ENCODE peak calls at places on chromosomes 6 and 20, in eight cellular contexts. O, L, X, N, Y, J, H and G are unnamed samples. For H3K4me1, the result is how much of the 10 kb centered on the place peaks cover.

GRCh38 chr6:104855507-104855906 is 4.2 kb downstream of the HACE1 start:
- DNase-seq in O (no peak), L (no peak), X (no peak), N (no peak), Y (no peak), J (no peak), H (no peak), G (no peak)

GRCh38 chr6:157145656-157146285 is 177.5 kb downstream of the TMEM242 start:
- DNase-seq in O (no peak), L (no peak), X (no peak), N (no peak), Y (no peak), J (no peak), H (no peak), G (no peak)

GRCh38 chr6:82017316-82017715 is 230.2 kb downstream of the IBTK start:
- DNase-seq in O (peak), L (no peak), X (peak), N (peak), Y (no peak), J (peak), H (no peak), G (no peak)

GRCh38 chr6:37029249-37029959 is 23.9 kb downstream of the FGD2 start:
- DNase-seq in O (peak), L (peak), X (peak), N (peak), Y (peak), J (peak), H (peak), G (no peak)

GRCh38 chr6:144006731-144007454 is 1.2 kb downstream of the PLAGL1 start:
- DNase-seq in O (peak), L (peak), X (no peak), N (peak), Y (peak), J (peak), H (no peak), G (no peak)

GRCh38 chr20:51442602-51443001 is 99.9 kb downstream of the NFATC2 start:
- DNase-seq in O (no peak), L (no peak), X (no peak), N (no peak), Y (no peak), J (no peak), H (no peak), G (no peak)

GRCh38 chr6:56961151-56961550 is 6.2 kb downstream of the BEND6 start:
- DNase-seq in O (no peak), L (no peak), X (no peak), N (no peak), Y (no peak), J (no peak), H (no peak), G (no peak)

GRCh38 chr6:53192590-53193232 is 44.1 kb upstream of the GCM1 start:
- DNase-seq in O (peak), L (peak), X (no peak), N (no peak), Y (no peak), J (no peak), H (no peak), G (peak)

GRCh38 chr6:135985471-135985870 is 134.0 kb downstream of the PDE7B start:
- DNase-seq in O (no peak), L (no peak), X (no peak), N (no peak), Y (no peak), J (no peak), H (no peak), G (no peak)

GRCh38 chr6:160791981-160792418 is 90.0 kb downstream of the PLG start:
- DNase-seq in O (no peak), L (no peak), X (no peak), N (no peak), Y (no peak), J (peak), H (no peak), G (no peak)

GRCh38 chr20:23586735-23587525 is 18.6 kb upstream of the CST9L start:
- DNase-seq in O (no peak), L (no peak), X (no peak), N (no peak), Y (no peak), J (no peak), H (peak), G (no peak)

GRCh38 chr6:42026540-42026939 is 23.8 kb upstream of the TAF8 start:
- DNase-seq in O (no peak), L (no peak), X (no peak), N (no peak), Y (no peak), J (no peak), H (no peak), G (no peak)

GRCh38 chr6:134849920-134850447 is 99.9 kb downstream of the ALDH8A1 start:
- DNase-seq in O (no peak), L (no peak), X (no peak), N (no peak), Y (no peak), J (no peak), H (no peak), G (no peak)

GRCh38 chr20:32028647-32029372 is 18.6 kb downstream of the CCM2L start:
- DNase-seq in O (no peak), L (peak), X (no peak), N (no peak), Y (no peak), J (no peak), H (no peak), G (no peak)

GRCh38 chr6:157193443-157193996 is 129.8 kb downstream of the TMEM242 start:
- DNase-seq in O (no peak), L (no peak), X (no peak), N (no peak), Y (no peak), J (no peak), H (no peak), G (no peak)

GRCh38 chr6:3013486-3013885 is 13.8 kb downstream of the NQO2 start:
- DNase-seq in O (peak), L (no peak), X (no peak), N (no peak), Y (no peak), J (no peak), H (no peak), G (no peak)

GRCh38 chr20:23700931-23701330 is 12.1 kb upstream of the CST4 start:
- DNase-seq in O (no peak), L (no peak), X (no peak), N (no peak), Y (no peak), J (no peak), H (no peak), G (no peak)

GRCh38 chr6:151128764-151129370 is 110.9 kb upstream of the AKAP12 start:
- DNase-seq in O (no peak), L (no peak), X (no peak), N (no peak), Y (no peak), J (no peak), H (no peak), G (no peak)

GRCh38 chr20:23135449-23136447 is 49.6 kb upstream of the CD93 start:
- DNase-seq in O (no peak), L (no peak), X (no peak), N (no peak), Y (no peak), J (no peak), H (no peak), G (no peak)

GRCh38 chr6:107736713-107737396 is 87.3 kb downstream of the SCML4 start:
- DNase-seq in O (no peak), L (no peak), X (no peak), N (no peak), Y (no peak), J (no peak), H (no peak), G (no peak)

GRCh38 chr20:60031107-60031506 is 72.9 kb downstream of the CDH26 start:
- DNase-seq in O (no peak), L (no peak), X (no peak), N (no peak), Y (no peak), J (no peak), H (no peak), G (no peak)

GRCh38 chr6:137409378-137409777 is 84.8 kb downstream of the OLIG3 start:
- DNase-seq in O (no peak), L (no peak), X (no peak), N (no peak), Y (no peak), J (no peak), H (no peak), G (no peak)

GRCh38 chr6:77566235-77566634 is 86.6 kb upstream of the MEI4 start:
- DNase-seq in O (no peak), L (no peak), X (no peak), N (no peak), Y (no peak), J (no peak), H (no peak), G (no peak)

GRCh38 chr20:43722153-43722505 is 4.7 kb downstream of the GTSF1L start:
- DNase-seq in O (no peak), L (no peak), X (no peak), N (no peak), Y (no peak), J (no peak), H (no peak), G (no peak)

GRCh38 chr6:117615981-117616961 is 14.0 kb upstream of the GOPC start:
- DNase-seq in O (no peak), L (no peak), X (no peak), N (no peak), Y (no peak), J (no peak), H (peak), G (no peak)

GRCh38 chr6:8707956-8708772 is 272.8 kb upstream of the SLC35B3 start:
- DNase-seq in O (peak), L (peak), X (no peak), N (no peak), Y (peak), J (peak), H (peak), G (peak)

GRCh38 chr20:1373614-1374013 is 19.2 kb downstream of the FKBP1A start:
- DNase-seq in O (no peak), L (no peak), X (no peak), N (no peak), Y (no peak), J (no peak), H (peak), G (no peak)

GRCh38 chr6:47000842-47001241 is 41.3 kb downstream of the ADGRF1 start:
- DNase-seq in O (no peak), L (no peak), X (no peak), N (no peak), Y (no peak), J (no peak), H (no peak), G (no peak)

GRCh38 chr6:89260310-89260709 is 43.2 kb upstream of the GABRR1 start:
- DNase-seq in O (no peak), L (no peak), X (no peak), N (no peak), Y (no peak), J (no peak), H (peak), G (no peak)

GRCh38 chr20:10508060-10508459 is 73.0 kb downstream of the SLX4IP start:
- DNase-seq in O (peak), L (peak), X (no peak), N (no peak), Y (no peak), J (peak), H (no peak), G (peak)

GRCh38 chr6:160733045-160733646 is 31.1 kb downstream of the PLG start:
- DNase-seq in O (peak), L (peak), X (peak), N (no peak), Y (peak), J (peak), H (peak), G (peak)

GRCh38 chr20:47629907-47630306 is 128.2 kb downstream of the NCOA3 start:
- DNase-seq in O (no peak), L (no peak), X (no peak), N (no peak), Y (no peak), J (no peak), H (no peak), G (no peak)

GRCh38 chr6:26300359-26300758 is 64.6 kb upstream of the BTN3A2 start:
- DNase-seq in O (no peak), L (no peak), X (no peak), N (no peak), Y (no peak), J (no peak), H (no peak), G (no peak)

GRCh38 chr20:5557123-5557522 is 193.1 kb upstream of the SHLD1 start:
- DNase-seq in O (peak), L (peak), X (no peak), N (no peak), Y (no peak), J (peak), H (peak), G (peak)

GRCh38 chr6:148217051-148217450 is 125.6 kb upstream of the SASH1 start:
- DNase-seq in O (no peak), L (no peak), X (no peak), N (no peak), Y (no peak), J (no peak), H (no peak), G (no peak)

GRCh38 chr6:88823998-88824397 is 139.4 kb downstream of the RNGTT start:
- DNase-seq in O (no peak), L (no peak), X (no peak), N (no peak), Y (no peak), J (no peak), H (no peak), G (no peak)

GRCh38 chr20:708956-709355 is 33.4 kb upstream of the SCRT2 start:
- DNase-seq in O (no peak), L (no peak), X (no peak), N (no peak), Y (no peak), J (no peak), H (no peak), G (no peak)

GRCh38 chr6:105163186-105163585 is 16.6 kb downstream of the POPDC3 start:
- DNase-seq in O (no peak), L (no peak), X (no peak), N (no peak), Y (no peak), J (no peak), H (no peak), G (no peak)

GRCh38 chr20:58659841-58660240 is 8.8 kb downstream of the STX16 start:
- DNase-seq in O (no peak), L (no peak), X (no peak), N (no peak), Y (no peak), J (no peak), H (peak), G (no peak)

GRCh38 chr20:41818369-41818768 is 200.2 kb upstream of the CHD6 start:
- DNase-seq in O (no peak), L (no peak), X (no peak), N (no peak), Y (no peak), J (no peak), H (no peak), G (no peak)

DNA sequence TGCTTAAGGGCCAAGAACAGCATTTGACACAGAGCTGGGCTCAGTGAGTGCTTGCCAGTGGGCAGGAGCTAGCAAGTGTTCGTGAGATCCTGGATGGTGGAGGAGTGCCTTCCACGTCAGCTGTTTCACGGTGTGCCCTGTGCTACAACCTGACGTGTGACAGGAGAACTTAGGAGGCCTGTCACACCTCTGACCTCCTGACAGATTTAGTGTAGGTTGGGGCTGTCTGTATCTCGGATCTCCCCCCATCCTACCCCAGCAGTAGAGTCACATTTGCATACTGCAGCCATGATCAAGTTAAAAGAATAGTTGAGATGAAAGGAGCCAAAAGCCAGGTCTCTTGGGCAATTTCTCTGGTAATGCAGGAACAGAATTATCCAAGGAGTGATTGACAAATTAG is 200.8 kb upstream of the CHD6 start:
- DNase-seq in O (no peak), L (no peak), X (no peak), N (no peak), Y (no peak), J (no peak), H (no peak), G (no peak)
- TF ChIP-seq POLR2A in O (no peak), L (no peak), X (no peak), N (no peak), Y (no peak), J (no peak), H (no peak), G (no peak)

DNA sequence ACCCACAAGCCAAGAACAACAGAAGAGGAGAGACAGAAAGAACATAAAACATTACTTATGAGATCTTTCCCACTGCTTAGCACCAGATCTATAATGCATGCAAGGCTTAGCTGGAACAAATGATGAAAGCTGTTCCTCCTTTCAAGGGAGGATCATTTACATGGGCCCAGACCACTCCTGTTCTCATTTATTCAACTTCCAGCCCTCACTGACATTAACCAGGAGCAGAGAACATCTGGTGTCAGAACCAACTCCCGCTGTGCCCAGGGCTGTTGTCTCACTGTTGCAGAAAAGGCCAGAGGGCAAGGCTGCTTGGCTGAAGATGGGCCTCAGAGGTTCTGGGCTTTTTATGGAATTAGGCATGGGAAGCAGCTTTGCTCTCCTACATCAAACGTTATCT is 164.1 kb downstream of the GMPR start:
- DNase-seq in O (no peak), L (no peak), X (peak), N (no peak), Y (no peak), J (no peak), H (no peak), G (no peak)
- H3K4me1 ChIP-seq in O (under half), L (under half), X (under half), N (under half), Y (under half), J (under half), H (under half), G (under half)

GRCh38 chr20:19875746-19876145 is 117.7 kb downstream of the RIN2 start:
- DNase-seq in O (no peak), L (no peak), X (no peak), N (no peak), Y (no peak), J (no peak), H (no peak), G (no peak)
- H3K4me3 ChIP-seq in O (no peak), L (no peak), X (no peak), N (no peak), Y (no peak), J (no peak), H (no peak), G (no peak)

DNA sequence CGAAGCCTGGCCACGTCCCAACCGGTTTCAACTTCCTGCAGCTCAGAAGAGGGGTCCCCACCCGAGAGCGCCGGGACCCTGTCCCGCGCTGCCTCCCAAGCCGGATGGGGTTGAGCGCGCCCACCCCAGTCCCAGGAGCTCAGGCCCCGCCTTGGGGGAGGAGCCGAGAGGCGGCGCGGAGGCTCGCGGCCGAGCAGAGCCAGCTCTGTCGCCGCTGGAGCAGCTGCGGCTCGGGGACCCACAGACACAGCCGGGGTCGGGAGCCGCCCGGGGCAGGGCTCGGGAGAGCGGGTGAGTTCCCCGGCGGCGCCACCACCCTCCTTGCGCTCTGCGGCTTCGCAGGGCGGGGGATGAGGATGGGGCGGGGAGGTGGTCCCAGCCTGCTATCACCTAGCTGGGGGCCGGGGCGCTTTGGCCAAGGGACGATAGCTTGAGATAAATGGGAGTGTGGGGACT is at the start of gene PPP1R16B:
- DNase-seq in O (peak), L (peak), X (no peak), N (no peak), Y (no peak), J (no peak), H (peak), G (no peak)
- TF ChIP-seq POLR2A in O (peak), L (no peak), X (peak), N (peak), Y (no peak), J (no peak), H (peak), G (no peak)

DNA sequence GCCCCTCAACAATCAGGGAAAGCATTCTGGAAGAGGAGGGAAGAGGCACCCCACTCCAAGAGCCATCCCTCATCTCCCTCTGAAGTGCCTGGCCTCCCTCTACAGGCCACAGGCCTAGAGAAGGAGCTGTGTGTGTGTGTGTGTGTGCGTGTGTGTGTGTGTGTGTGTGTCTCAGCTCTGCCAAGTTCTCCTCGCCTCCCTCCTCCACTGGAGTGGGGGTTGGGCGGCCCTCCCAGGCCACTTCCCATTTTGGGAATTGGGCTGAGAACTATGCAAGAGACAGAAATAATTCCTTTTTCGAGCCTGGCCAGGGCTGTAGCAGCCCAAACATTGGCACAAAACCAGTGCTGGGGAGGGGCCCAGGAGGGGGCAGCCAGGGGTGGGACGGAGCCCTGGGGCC is 35.7 kb downstream of the KCNB1 start:
- DNase-seq in O (peak), L (peak), X (peak), N (no peak), Y (peak), J (no peak), H (peak), G (peak)
- H3K4me1 ChIP-seq in O (under half), L (under half), X (under half), N (under half), Y (under half), J (under half), H (under half), G (under half)

GRCh38 chr20:15196580-15197255 is 859.3 kb upstream of the FLRT3 start:
- DNase-seq in O (no peak), L (no peak), X (no peak), N (no peak), Y (no peak), J (no peak), H (no peak), G (no peak)
- H3K4me3 ChIP-seq in O (no peak), L (no peak), X (no peak), N (no peak), Y (no peak), J (no peak), H (no peak), G (no peak)

GRCh38 chr6:27891300-27891913 is 20.8 kb downstream of the OR2B2 start:
- DNase-seq in O (no peak), L (no peak), X (no peak), N (no peak), Y (no peak), J (no peak), H (no peak), G (no peak)

GRCh38 chr6:27890351-27891299 is 21.6 kb downstream of the OR2B2 start:
- DNase-seq in O (peak), L (peak), X (no peak), N (no peak), Y (no peak), J (peak), H (peak), G (peak)

GRCh38 chr6:27893059-27893835 is 18.9 kb downstream of the OR2B2 start:
- DNase-seq in O (peak), L (peak), X (peak), N (peak), Y (peak), J (peak), H (peak), G (peak)

GRCh38 chr6:27893836-27894807 is 18.1 kb downstream of the OR2B2 start:
- DNase-seq in O (peak), L (peak), X (peak), N (peak), Y (peak), J (peak), H (no peak), G (peak)

DNA sequence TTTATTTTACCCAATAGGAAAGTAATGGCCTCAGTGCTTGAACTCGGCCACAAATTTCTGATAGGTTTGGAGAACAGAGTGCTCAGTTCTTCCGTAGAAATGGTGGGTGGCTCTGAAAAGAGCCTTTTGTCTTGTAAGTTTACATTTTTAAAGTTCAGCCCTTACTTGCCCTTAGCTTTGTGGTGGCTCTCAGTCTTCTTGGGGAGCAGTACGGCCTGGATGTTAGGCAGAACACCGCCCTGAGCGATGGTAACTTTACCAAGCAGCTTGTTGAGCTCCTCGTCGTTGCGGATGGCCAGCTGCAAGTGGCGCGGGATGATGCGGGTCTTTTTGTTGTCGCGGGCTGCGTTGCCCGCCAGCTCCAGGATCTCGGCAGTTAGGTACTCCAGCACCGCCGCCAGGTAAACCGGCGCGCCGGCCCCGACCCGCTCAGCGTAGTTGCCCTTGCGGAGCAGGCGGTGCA is 19.6 kb downstream of the OR2B2 start:
- DNase-seq in O (no peak), L (no peak), X (no peak), N (no peak), Y (no peak), J (peak), H (no peak), G (no peak)
- TF ChIP-seq POLR2A in O (no peak), L (no peak), X (no peak), N (no peak), Y (no peak), J (peak), H (peak), G (no peak)